ENCODE peak calls at places on chromosomes 12 and 14, in four cellular contexts. B is mesenchymal stem cell, T is H9, F is H1. L is an unnamed sample.
A peak's percentile ranks its signal among the peaks of the same experiment; 100 is the strongest.

GRCh38 chr14:99751539-99752485 is 41.4 kb upstream of the EML1 start:
- DNase-seq in B (peak; percentile 90), T (no peak), F (no peak), L (no peak)

GRCh38 chr14:65414961-65415589 is 2.5 kb downstream of the FUT8 start:
- DNase-seq in B (peak; percentile 40), T (no peak), F (no peak), L (no peak)

GRCh38 chr12:100450726-100451125 is 22.9 kb upstream of the NR1H4 start:
- DNase-seq in B (no peak), T (no peak), F (no peak), L (no peak)

GRCh38 chr14:104786091-104786586 is 9.4 kb downstream of the AKT1 start:
- DNase-seq in B (no peak), T (no peak), F (no peak), L (no peak)

GRCh38 chr12:54716284-54716683 is 68.1 kb upstream of the DCD start:
- DNase-seq in B (no peak), T (no peak), F (no peak), L (no peak)

GRCh38 chr14:34012978-34013713 is 62.3 kb upstream of the EGLN3 start:
- DNase-seq in B (no peak), T (no peak), F (no peak), L (no peak)

GRCh38 chr12:120961604-120962486 is 16.5 kb upstream of the HNF1A start:
- DNase-seq in B (no peak), T (peak; percentile 65), F (no peak), L (no peak)

GRCh38 chr12:120990487-120991055 is 12.2 kb downstream of the HNF1A start:
- DNase-seq in B (no peak), T (no peak), F (no peak), L (no peak)

GRCh38 chr12:110258466-110258865 is 22.6 kb upstream of the ATP2A2 start:
- DNase-seq in B (no peak), T (no peak), F (no peak), L (no peak)

GRCh38 chr12:13570005-13570694 is 373.6 kb downstream of the EMP1 start:
- DNase-seq in B (no peak), T (no peak), F (no peak), L (no peak)

GRCh38 chr14:72024043-72024407 is 91.8 kb downstream of the RGS6 start:
- DNase-seq in B (no peak), T (peak; percentile 64), F (peak; percentile 60), L (peak; percentile 43)

GRCh38 chr14:52397844-52398243 is 83.7 kb downstream of the PTGER2 start:
- DNase-seq in B (no peak), T (no peak), F (no peak), L (no peak)

GRCh38 chr12:53097564-53098353 is at the start of gene IGFBP6:
- DNase-seq in B (peak; percentile 56), T (peak; percentile 73), F (peak; percentile 80), L (peak; percentile 40)

GRCh38 chr14:102071283-102071998 is 15.4 kb downstream of the HSP90AA1 start:
- DNase-seq in B (peak; percentile 51), T (no peak), F (no peak), L (no peak)
- H3K18ac ChIP-seq in B (no peak overlapping the region), T (no peak overlapping the region), F (no peak overlapping the region), L (no peak overlapping the region)

DNA sequence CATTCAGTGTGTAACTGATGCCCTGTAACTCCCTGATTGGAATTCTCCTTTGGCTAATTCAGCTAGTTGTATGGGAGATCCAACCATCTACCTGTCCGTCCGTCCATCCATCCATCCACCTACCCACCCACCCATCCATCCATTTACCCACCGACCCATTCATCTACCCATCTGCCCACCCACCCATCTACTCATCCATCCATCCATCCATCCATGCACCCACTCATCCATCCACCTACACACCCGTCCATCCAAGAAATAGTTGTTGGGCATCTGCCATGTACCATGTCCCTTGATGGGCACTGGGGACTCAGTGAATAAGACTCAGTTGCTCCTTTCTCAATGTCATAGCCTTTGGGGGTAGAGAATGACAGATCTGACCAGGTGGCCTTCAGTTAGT is 48.1 kb downstream of the CCDC92 start:
- DNase-seq in B (no peak), T (no peak), F (no peak), L (no peak)
- H2BK12ac ChIP-seq in B (no peak overlapping the region), T (no peak overlapping the region), F (no peak overlapping the region), L (no peak overlapping the region)

DNA sequence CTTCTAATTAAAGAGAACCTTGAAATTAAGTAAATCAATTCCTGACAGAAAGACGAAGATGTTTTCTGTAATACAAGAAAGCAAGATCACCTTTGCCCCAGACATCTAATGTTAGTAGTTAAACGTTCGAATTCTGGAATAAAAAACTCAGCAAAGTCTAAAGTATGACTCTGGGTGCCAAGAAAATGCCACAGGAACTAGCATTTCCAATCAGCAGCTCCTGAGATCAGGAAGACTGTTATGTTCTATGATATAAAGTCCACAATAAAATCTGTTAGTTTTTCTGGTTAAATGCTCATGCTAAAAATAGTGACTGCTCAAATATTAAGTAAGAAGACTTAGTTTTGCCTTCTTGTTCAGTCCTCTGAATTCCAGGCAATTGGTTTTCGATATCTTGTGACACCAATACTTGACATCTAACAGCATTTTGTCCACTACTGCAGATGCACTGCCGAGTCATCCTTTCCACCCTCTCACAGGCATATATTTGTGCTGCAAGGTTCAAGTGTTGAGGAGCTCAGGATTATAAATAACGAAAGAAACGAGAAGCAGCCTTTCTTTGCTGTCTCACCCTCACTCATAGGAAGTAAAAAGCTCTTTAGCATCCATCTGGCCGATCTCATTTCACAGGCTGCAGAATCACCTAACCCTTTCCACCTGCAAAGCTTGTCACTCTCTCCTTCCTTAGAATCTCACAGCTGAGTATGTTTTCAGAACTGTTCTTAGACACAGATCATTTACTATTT is 32.0 kb downstream of the SSH1 start:
- DNase-seq in B (peak; percentile 95), T (no peak), F (no peak), L (no peak)
- H3K18ac ChIP-seq in B (peak overlapping the region; percentile 97), T (no peak overlapping the region), F (no peak overlapping the region), L (no peak overlapping the region)

DNA sequence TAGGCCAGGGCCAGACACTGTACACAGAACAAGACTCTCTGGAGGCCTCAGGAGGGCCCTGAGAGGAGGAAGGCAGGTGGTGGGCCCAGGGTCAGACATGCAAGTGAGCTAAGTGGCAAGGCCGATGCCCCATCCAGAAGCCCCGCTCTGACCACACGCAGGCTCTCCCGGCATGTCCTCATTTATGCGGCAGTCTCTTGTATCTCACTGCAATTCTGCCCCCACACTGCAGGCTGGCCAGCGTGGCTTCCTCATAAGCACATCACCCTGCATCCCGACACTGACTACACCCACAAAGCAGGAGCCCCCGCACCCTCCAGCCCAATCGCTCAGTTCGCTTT is 17.5 kb downstream of the SSH1 start:
- DNase-seq in B (no peak), T (no peak), F (no peak), L (no peak)
- H2BK12ac ChIP-seq in B (peak overlapping the region; percentile 96), T (no peak overlapping the region), F (peak overlapping the region; percentile 61), L (no peak overlapping the region)